ENCODE peak calls at places on chromosomes 7 and 10, in ten cellular contexts. G is central memory CD4-positive, alpha-beta T cell; T is kidney glomerular epithelial cell; U is brain pericyte; K is NCI-H187 treated with DMSO at 0.1 percent for 48 hours; J is HT-29; X is transverse colon; L is foreskin fibroblast; O is adrenal gland; F is HepG2. Z is an unnamed sample.

GRCh38 chr10:93584445-93584844 is 16.6 kb downstream of the RBP4 start:
- DNase-seq in F (no peak), G (no peak), X (no peak), J (no peak), K (no peak), U (no peak), L (no peak), O (no peak), T (no peak), Z (no peak)

GRCh38 chr10:89163265-89163995 is 43.7 kb downstream of the CH25H start:
- DNase-seq in L (peak), F (no peak), G (peak), U (no peak), J (no peak), X (peak), K (no peak), O (peak), T (no peak), Z (no peak)

GRCh38 chr7:103116511-103116910 is 32.4 kb downstream of the NAPEPLD start:
- DNase-seq in F (no peak), X (no peak), U (no peak), K (no peak), J (no peak), T (peak), L (no peak), G (no peak), O (no peak), Z (no peak)

GRCh38 chr10:112214335-112214941 is 30.9 kb upstream of the GPAM start:
- DNase-seq in T (no peak), L (no peak), O (peak), G (no peak), K (no peak), J (no peak), U (no peak), X (no peak), F (no peak), Z (no peak)

GRCh38 chr7:53383131-53383530 is 347.7 kb downstream of the POM121L12 start:
- DNase-seq in X (no peak), G (no peak), L (no peak), T (peak), U (no peak), K (no peak), F (no peak), J (no peak), O (no peak), Z (peak)

GRCh38 chr7:28316489-28316888 is 95.8 kb upstream of the CREB5 start:
- DNase-seq in F (no peak), X (no peak), G (no peak), L (no peak), O (no peak), K (no peak), T (no peak), J (no peak), U (no peak), Z (no peak)

GRCh38 chr7:30562498-30562897 is 32.2 kb upstream of the GARS1 start:
- DNase-seq in X (no peak), O (no peak), J (peak), G (no peak), K (no peak), L (no peak), F (no peak), U (no peak), T (peak), Z (no peak)

GRCh38 chr10:62183442-62183841 is 85.2 kb downstream of the RTKN2 start:
- DNase-seq in F (no peak), U (no peak), T (no peak), K (no peak), J (no peak), G (peak), X (no peak), L (no peak), O (no peak), Z (no peak)

GRCh38 chr7:140358771-140359095 is 39.6 kb downstream of the SLC37A3 start:
- DNase-seq in L (no peak), T (no peak), U (no peak), X (no peak), K (no peak), F (no peak), G (peak), J (no peak), O (peak), Z (no peak)

GRCh38 chr10:113907166-113907565 is 52.7 kb downstream of the NHLRC2 start:
- DNase-seq in X (no peak), L (no peak), T (no peak), O (no peak), G (no peak), F (no peak), K (no peak), U (peak), J (no peak), Z (no peak)

GRCh38 chr7:74518041-74518440 is 64.3 kb downstream of the GTF2IRD1 start:
- DNase-seq in T (no peak), U (no peak), J (no peak), K (no peak), L (no peak), F (no peak), O (peak), X (no peak), G (no peak), Z (no peak)

GRCh38 chr7:150339369-150339768 is 2.1 kb downstream of the RARRES2 start:
- DNase-seq in G (no peak), O (no peak), J (peak), X (no peak), L (no peak), F (no peak), T (peak), K (no peak), U (no peak), Z (peak)

GRCh38 chr10:131977323-131978096 is 4.2 kb downstream of the BNIP3 start:
- DNase-seq in O (no peak), F (peak), G (no peak), L (no peak), T (peak), X (no peak), U (no peak), J (no peak), K (no peak), Z (no peak)

GRCh38 chr10:12541446-12542067 is 192.2 kb downstream of the CAMK1D start:
- DNase-seq in X (no peak), L (no peak), G (no peak), O (no peak), J (no peak), F (no peak), K (no peak), U (no peak), T (no peak), Z (no peak)

GRCh38 chr7:78191475-78192079 is 393.0 kb downstream of the PHTF2 start:
- DNase-seq in K (no peak), U (no peak), O (no peak), G (no peak), J (no peak), L (no peak), F (no peak), X (no peak), T (no peak), Z (no peak)

GRCh38 chr7:31702354-31702753 is 15.3 kb downstream of the PPP1R17 start:
- DNase-seq in L (no peak), O (no peak), U (no peak), K (no peak), X (no peak), T (no peak), J (no peak), G (no peak), F (no peak), Z (no peak)

GRCh38 chr7:120170849-120171248 is 102.1 kb upstream of the KCND2 start:
- DNase-seq in U (no peak), T (no peak), O (no peak), J (no peak), F (no peak), X (no peak), L (no peak), K (no peak), G (no peak), Z (no peak)